ENCODE peak calls at places on chromosomes 3 and 15, in six cellular contexts. T is WTC11; P is mesendoderm; B is suprapubic skin; Z is stimulated activated CD4-positive, alpha-beta T cell treated with anti-CD3 and anti-CD28 coated beads, Interleukin-12 subunit alpha, Interleukin-12 subunit beta, amount 100 ng/mL, for 24 hours; N is NT2/D1. O is an unnamed sample.

GRCh38 chr3:48739955-48740823 is 23.2 kb upstream of the IP6K2 start:
- DNase-seq in T (peak), N (peak), Z (peak), P (peak), B (peak), O (no peak)

GRCh38 chr15:78063966-78064365 is 13.5 kb downstream of the TBC1D2B start:
- DNase-seq in B (no peak), T (no peak), N (no peak), P (no peak), Z (no peak), O (no peak)

GRCh38 chr3:174251696-174252095 is 607.4 kb upstream of the NAALADL2 start:
- DNase-seq in N (no peak), T (no peak), B (no peak), P (no peak), Z (no peak), O (no peak)

GRCh38 chr3:40057077-40057476 is 247.7 kb downstream of the MYRIP start:
- DNase-seq in T (no peak), Z (no peak), B (no peak), P (no peak), N (no peak), O (no peak)

GRCh38 chr3:97938444-97938843 is 33.8 kb downstream of the RIOX2 start:
- DNase-seq in P (no peak), T (no peak), B (no peak), Z (no peak), N (no peak), O (no peak)

GRCh38 chr15:98838387-98839259 is 169.0 kb downstream of the PGPEP1L start:
- DNase-seq in P (no peak), T (no peak), B (no peak), N (no peak), Z (no peak), O (no peak)

GRCh38 chr15:72338617-72339321 is 18.8 kb upstream of the CELF6 start:
- DNase-seq in T (no peak), Z (no peak), N (no peak), B (no peak), P (no peak), O (no peak)

GRCh38 chr3:114690896-114691295 is 397.1 kb downstream of the TIGIT start:
- DNase-seq in P (no peak), T (no peak), N (no peak), Z (no peak), B (no peak), O (no peak)

GRCh38 chr3:104069114-104069513 is 1297.6 kb upstream of the ALCAM start:
- DNase-seq in B (no peak), Z (no peak), P (peak), T (no peak), N (no peak), O (no peak)

GRCh38 chr3:31934018-31934417 is 47.0 kb downstream of the OSBPL10 start:
- DNase-seq in B (no peak), Z (no peak), P (peak), T (no peak), N (peak), O (no peak)

GRCh38 chr3:69856965-69857364 is 117.7 kb downstream of the MITF start:
- DNase-seq in N (no peak), B (no peak), P (no peak), T (no peak), Z (no peak), O (no peak)

GRCh38 chr3:120348065-120348980 is 831 bp downstream of the LRRC58 start:
- DNase-seq in P (no peak), N (no peak), T (peak), Z (peak), B (peak), O (peak)

GRCh38 chr15:41332788-41333527 is at the start of gene NUSAP1:
- DNase-seq in B (no peak), N (no peak), Z (no peak), T (peak), P (no peak), O (no peak)

GRCh38 chr3:13200951-13201350 is 127.7 kb upstream of the IQSEC1 start:
- DNase-seq in N (peak), Z (no peak), T (peak), P (peak), B (no peak), O (no peak)

GRCh38 chr3:184259878-184260570 is 1.3 kb downstream of the CAMK2N2 start:
- DNase-seq in Z (no peak), B (no peak), T (peak), P (peak), N (no peak), O (no peak)

GRCh38 chr15:62456011-62456920 is 291.2 kb upstream of the C2CD4B start:
- DNase-seq in B (no peak), T (no peak), N (no peak), P (no peak), Z (no peak), O (no peak)

GRCh38 chr15:67097893-67098740 is 32.7 kb downstream of the SMAD3 start:
- DNase-seq in T (no peak), P (no peak), Z (no peak), B (peak), N (no peak), O (no peak)

GRCh38 chr3:43647331-43648166 is 25.7 kb upstream of the ANO10 start:
- DNase-seq in N (no peak), P (peak), T (no peak), B (no peak), Z (no peak), O (no peak)

GRCh38 chr15:92617197-92618037 is 38.2 kb downstream of the FAM174B start:
- DNase-seq in T (no peak), Z (no peak), N (no peak), B (peak), P (peak), O (no peak)

GRCh38 chr3:172751188-172751571 is 654 bp downstream of the ECT2 start:
- DNase-seq in Z (peak), N (no peak), P (peak), T (no peak), B (no peak), O (no peak)

GRCh38 chr15:101372149-101372577 is 77.1 kb upstream of the SNRPA1 start:
- DNase-seq in Z (no peak), N (no peak), P (no peak), T (no peak), B (peak), O (no peak)

GRCh38 chr3:25428003-25428861 is at the start of gene RARB:
- DNase-seq in P (peak), T (peak), N (peak), Z (no peak), B (peak), O (peak)

GRCh38 chr3:17239417-17239816 is 354.7 kb downstream of the PLCL2 start:
- DNase-seq in N (no peak), B (no peak), Z (no peak), T (no peak), P (no peak), O (no peak)

GRCh38 chr3:88991496-88991895 is 115.9 kb upstream of the EPHA3 start:
- DNase-seq in T (no peak), B (no peak), Z (no peak), N (no peak), P (no peak), O (no peak)

GRCh38 chr3:179016979-179017670 is 54.5 kb downstream of the ZMAT3 start:
- DNase-seq in P (no peak), B (no peak), T (no peak), Z (no peak), N (no peak), O (no peak)

GRCh38 chr3:170724599-170724998 is 138.7 kb upstream of the SLC7A14 start:
- DNase-seq in B (peak), Z (no peak), N (no peak), T (no peak), P (peak), O (no peak)